ENCODE peak calls at places on chromosomes 2 and 18, in six cellular contexts. K is activated naive CD4-positive, alpha-beta T cell; U is HuH-7.5; E is epithelial cell of esophagus; B is T-helper 9 cell; W is NCI-H1105. H is an unnamed sample.

GRCh38 chr18:44939037-44939665 is 258.5 kb downstream of the SETBP1 start:
- DNase-seq in W (no peak), B (no peak), U (no peak), E (peak), K (no peak), H (no peak)

GRCh38 chr2:25161055-25161781 is 7.2 kb downstream of the POMC start:
- DNase-seq in E (peak), B (peak), U (no peak), K (peak), W (no peak), H (no peak)

GRCh38 chr2:182445566-182445965 is 18.7 kb upstream of the PDE1A start:
- DNase-seq in E (no peak), B (no peak), U (no peak), K (no peak), W (no peak), H (no peak)

GRCh38 chr2:9554841-9555337 is 741 bp downstream of the ADAM17 start:
- DNase-seq in U (no peak), E (peak), K (no peak), W (no peak), B (peak), H (no peak)

GRCh38 chr18:3984163-3984757 is 470.8 kb downstream of the DLGAP1 start:
- DNase-seq in K (no peak), B (no peak), E (peak), U (no peak), W (no peak), H (no peak)

GRCh38 chr2:128469875-128470274 is 151.2 kb upstream of the HS6ST1 start:
- DNase-seq in K (no peak), W (no peak), U (no peak), E (no peak), B (no peak), H (no peak)

GRCh38 chr2:71784734-71785549 is 331.6 kb downstream of the DYSF start:
- DNase-seq in K (no peak), B (no peak), E (peak), W (no peak), U (no peak), H (no peak)

GRCh38 chr18:60684843-60685513 is 312.4 kb upstream of the MC4R start:
- DNase-seq in W (peak), K (no peak), B (no peak), U (no peak), E (peak), H (peak)

GRCh38 chr18:78926243-78926615 is 53.4 kb upstream of the SALL3 start:
- DNase-seq in U (no peak), E (no peak), K (no peak), W (no peak), B (no peak), H (no peak)

GRCh38 chr2:151205601-151206000 is 56.1 kb downstream of the RBM43 start:
- DNase-seq in K (no peak), W (no peak), E (no peak), B (no peak), U (no peak), H (no peak)

GRCh38 chr2:56128235-56128634 is 55.6 kb upstream of the CCDC85A start:
- DNase-seq in U (no peak), K (no peak), B (no peak), W (no peak), E (peak), H (no peak)

GRCh38 chr18:75548353-75548752 is 120.8 kb upstream of the SMIM21 start:
- DNase-seq in E (no peak), U (no peak), W (no peak), K (no peak), B (no peak), H (no peak)

GRCh38 chr2:15543541-15543940 is 17.6 kb downstream of the NBAS start:
- DNase-seq in W (no peak), E (no peak), K (no peak), B (no peak), U (no peak), H (no peak)

GRCh38 chr2:55045685-55046221 is 4.5 kb downstream of the RTN4 start:
- DNase-seq in B (no peak), E (no peak), K (no peak), W (no peak), U (no peak), H (no peak)

GRCh38 chr18:12086677-12087482 is 6.8 kb upstream of the ANKRD62 start:
- DNase-seq in K (no peak), B (no peak), W (no peak), U (no peak), E (no peak), H (no peak)

GRCh38 chr2:3132466-3132865 is 245.2 kb downstream of the EIPR1 start:
- DNase-seq in W (no peak), K (no peak), U (no peak), B (no peak), E (no peak), H (no peak)

GRCh38 chr2:22276696-22277095 is 1108.3 kb upstream of the KLHL29 start:
- DNase-seq in K (no peak), W (no peak), E (no peak), U (no peak), B (no peak), H (no peak)

GRCh38 chr2:62489162-62489561 is 16.8 kb downstream of the TMEM17 start:
- DNase-seq in B (no peak), E (peak), W (no peak), K (no peak), U (no peak), H (no peak)

GRCh38 chr18:79576686-79577351 is 102.8 kb upstream of the CTDP1 start:
- DNase-seq in W (peak), K (no peak), B (no peak), E (no peak), U (no peak), H (peak)

GRCh38 chr18:74499633-74500032 is 3.5 kb downstream of the CNDP2 start:
- DNase-seq in U (no peak), B (peak), K (no peak), E (peak), W (no peak), H (no peak)

GRCh38 chr2:240960309-240960962 is 38.0 kb upstream of the SNED1 start:
- DNase-seq in E (no peak), W (peak), B (no peak), U (peak), K (no peak), H (no peak)

GRCh38 chr2:150639383-150639782 is 151.9 kb upstream of the RND3 start:
- DNase-seq in K (no peak), U (no peak), W (no peak), E (no peak), B (no peak), H (no peak)

GRCh38 chr2:98508690-98509054 is 64.0 kb downstream of the INPP4A start:
- DNase-seq in K (no peak), B (peak), E (peak), W (no peak), U (no peak), H (no peak)

GRCh38 chr2:70984576-70985282 is 6.3 kb downstream of the ANKRD53 start:
- DNase-seq in W (no peak), E (peak), K (peak), B (peak), U (no peak), H (no peak)

GRCh38 chr2:238649123-238649522 is 198.8 kb upstream of the TWIST2 start:
- DNase-seq in W (no peak), E (no peak), B (no peak), U (no peak), K (no peak), H (no peak)

GRCh38 chr2:233469261-233470006 is 97.1 kb downstream of the USP40 start:
- DNase-seq in B (no peak), K (no peak), E (no peak), W (no peak), U (no peak), H (no peak)

GRCh38 chr2:47065771-47066380 is 89.2 kb downstream of the STPG4 start:
- DNase-seq in E (peak), K (no peak), W (no peak), U (no peak), B (no peak), H (no peak)

GRCh38 chr2:229882583-229882982 is 39.2 kb downstream of the TRIP12 start:
- DNase-seq in B (no peak), K (no peak), U (no peak), W (no peak), E (no peak), H (no peak)

GRCh38 chr18:48472610-48473009 is 63.4 kb upstream of the ZBTB7C start:
- DNase-seq in W (no peak), K (no peak), U (no peak), B (no peak), E (peak), H (no peak)

GRCh38 chr2:97995026-97995733 is 568 bp downstream of the TMEM131 start:
- DNase-seq in U (peak), K (no peak), W (peak), B (peak), E (peak), H (no peak)

GRCh38 chr18:56358608-56359007 is 279.8 kb downstream of the TXNL1 start:
- DNase-seq in W (no peak), U (no peak), B (no peak), E (peak), K (no peak), H (no peak)

GRCh38 chr2:156864753-156865152 is 392.8 kb upstream of the GALNT5 start:
- DNase-seq in W (no peak), K (no peak), U (no peak), B (no peak), E (no peak), H (no peak)

H was measured in NCI-H2029 treated with DMSO at 0.1 percent for 48 hours.